ENCODE peak calls at places on chromosomes 13 and 19, in ten cellular contexts. T is GM12864, D is heart left ventricle, U is dorsolateral prefrontal cortex, X is esophagus muscularis mucosa, Q is left lung, G is HL-60, H is AG09309, K is endothelial cell, M is spleen. W is an unnamed sample.

GRCh38 chr19:5051619-5052018 is 82.7 kb downstream of the KDM4B start:
- DNase-seq in T (no peak), D (no peak), U (no peak), X (no peak), Q (no peak), G (no peak), H (no peak), K (no peak), M (no peak), W (no peak)

GRCh38 chr13:39451860-39452301 is 151.1 kb downstream of the LHFPL6 start:
- DNase-seq in T (peak; percentile 41), D (peak; percentile 63), U (no peak), X (no peak), Q (no peak), G (peak; percentile 83), H (no peak), K (peak; percentile 18), M (no peak), W (no peak)

GRCh38 chr13:113562085-113562749 is 22.3 kb upstream of the TFDP1 start:
- DNase-seq in T (no peak), D (peak; percentile 77), U (no peak), X (peak; percentile 92), Q (peak; percentile 61), G (peak; percentile 74), H (peak; percentile 17), K (peak; percentile 82), M (peak; percentile 82), W (peak; percentile 81)

GRCh38 chr13:102678339-102679122 is 16.3 kb downstream of the METTL21C start:
- DNase-seq in T (no peak), D (no peak), U (no peak), X (no peak), Q (no peak), G (no peak), H (no peak), K (no peak), M (no peak), W (no peak)

GRCh38 chr19:9348671-9349070 is 14.1 kb upstream of the ZNF177 start:
- DNase-seq in T (no peak), D (no peak), U (no peak), X (no peak), Q (peak; percentile 56), G (no peak), H (no peak), K (no peak), M (no peak), W (no peak)

GRCh38 chr19:45508931-45509691 is 1.8 kb downstream of the VASP start:
- DNase-seq in T (peak; percentile 46), D (peak; percentile 88), U (no peak), X (peak; percentile 96), Q (peak; percentile 94), G (peak; percentile 78), H (no peak), K (peak; percentile 78), M (peak; percentile 95), W (peak; percentile 90)

GRCh38 chr19:9791552-9792181 is 23.1 kb upstream of the ZNF846 start:
- DNase-seq in T (peak; percentile 76), D (peak; percentile 96), U (peak; percentile 91), X (peak; percentile 100), Q (peak; percentile 98), G (peak; percentile 45), H (peak; percentile 76), K (peak; percentile 91), M (peak; percentile 96), W (peak; percentile 91)

GRCh38 chr13:113411216-113412023 is 41.9 kb downstream of the ADPRHL1 start:
- DNase-seq in T (no peak), D (peak; percentile 90), U (no peak), X (no peak), Q (peak; percentile 54), G (no peak), H (peak; percentile 91), K (no peak), M (peak; percentile 53), W (no peak)

GRCh38 chr13:101209206-101209893 is 207.0 kb downstream of the NALCN start:
- DNase-seq in T (no peak), D (no peak), U (no peak), X (no peak), Q (no peak), G (no peak), H (no peak), K (no peak), M (no peak), W (no peak)

GRCh38 chr19:33134571-33135041 is 2.7 kb downstream of the WDR88 start:
- DNase-seq in T (no peak), D (no peak), U (no peak), X (no peak), Q (no peak), G (peak; percentile 28), H (no peak), K (no peak), M (no peak), W (peak; percentile 80)

GRCh38 chr19:58577581-58578429 is 4.7 kb upstream of the MZF1 start:
- DNase-seq in T (no peak), D (no peak), U (no peak), X (no peak), Q (peak; percentile 44), G (no peak), H (no peak), K (no peak), M (peak; percentile 64), W (no peak)

GRCh38 chr19:58573658-58574164 is 576 bp upstream of the MZF1 start:
- DNase-seq in T (no peak), D (no peak), U (no peak), X (no peak), Q (no peak), G (no peak), H (no peak), K (no peak), M (no peak), W (no peak)

GRCh38 chr19:58572818-58573657 is at the start of gene MZF1:
- DNase-seq in T (peak; percentile 100), D (peak; percentile 100), U (peak; percentile 100), X (peak; percentile 100), Q (peak; percentile 100), G (peak; percentile 100), H (peak; percentile 100), K (peak; percentile 98), M (peak; percentile 100), W (peak; percentile 96)

GRCh38 chr19:58578430-58578925 is 5.3 kb upstream of the MZF1 start:
- DNase-seq in T (no peak), D (no peak), U (no peak), X (no peak), Q (no peak), G (no peak), H (no peak), K (no peak), M (no peak), W (peak; percentile 42)

GRCh38 chr19:58575183-58576041 is 2.3 kb upstream of the MZF1 start:
- DNase-seq in T (peak; percentile 68), D (peak; percentile 95), U (peak; percentile 88), X (peak; percentile 97), Q (peak; percentile 96), G (peak; percentile 91), H (peak; percentile 49), K (peak; percentile 85), M (peak; percentile 97), W (peak; percentile 90)
- TF ChIP-seq CTCF in T (no peak), D (no peak), U (no peak), X (peak; percentile 24), Q (no peak), G (no peak), H (no peak), K (no peak), M (no peak), W (peak; percentile 14)

GRCh38 chr13:45466359-45466758 is 1.6 kb downstream of the COG3 start:
- DNase-seq in T (no peak), D (no peak), U (no peak), X (no peak), Q (no peak), G (no peak), H (no peak), K (no peak), M (no peak), W (no peak)

GRCh38 chr13:45464687-45465453 is at the start of gene COG3:
- DNase-seq in T (peak; percentile 97), D (peak; percentile 96), U (peak; percentile 93), X (peak; percentile 98), Q (peak; percentile 96), G (peak; percentile 97), H (peak; percentile 92), K (peak; percentile 84), M (peak; percentile 97), W (peak; percentile 96)

GRCh38 chr13:45468676-45469075 is 3.9 kb downstream of the COG3 start:
- DNase-seq in T (no peak), D (no peak), U (no peak), X (no peak), Q (no peak), G (no peak), H (no peak), K (no peak), M (no peak), W (no peak)

DNA sequence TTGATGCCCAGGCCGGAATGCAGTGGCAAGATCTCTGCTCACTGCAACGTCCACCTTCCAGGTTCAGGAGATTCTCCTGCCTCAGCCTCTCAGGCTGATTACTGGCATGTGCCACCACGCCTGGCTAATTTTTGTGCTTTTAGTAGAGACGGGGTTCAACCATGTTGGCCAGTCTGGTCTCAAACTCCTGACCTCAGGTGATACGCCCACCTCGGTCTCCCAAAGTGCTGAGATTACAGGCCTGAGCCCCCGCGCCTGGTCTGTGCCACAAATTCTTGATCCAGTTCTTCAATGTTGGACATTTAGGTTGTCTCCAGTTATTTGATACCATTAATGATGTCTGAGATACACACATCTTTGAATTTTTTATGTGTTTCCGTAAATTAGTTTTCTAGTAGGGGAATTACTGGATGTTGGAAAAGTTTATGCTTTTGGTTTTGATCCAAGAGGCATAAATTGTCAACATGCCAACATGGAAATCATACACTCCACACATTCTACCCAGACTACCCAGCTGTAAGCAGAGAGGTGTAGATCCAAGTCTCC is 525 bp upstream of the COG3 start:
- DNase-seq in T (no peak), D (no peak), U (no peak), X (no peak), Q (no peak), G (no peak), H (no peak), K (no peak), M (peak; percentile 80), W (no peak)
- TF ChIP-seq CTCF in T (peak; percentile 43), D (no peak), U (no peak), X (no peak), Q (no peak), G (no peak), H (peak; percentile 39), K (no peak), M (no peak), W (no peak)

GRCh38 chr19:36489139-36489919 is at the start of gene ZNF566:
- DNase-seq in T (peak; percentile 98), D (peak; percentile 93), U (peak; percentile 90), X (peak; percentile 97), Q (peak; percentile 91), G (peak; percentile 98), H (peak; percentile 91), K (peak; percentile 87), M (peak; percentile 96), W (peak; percentile 96)
- TF ChIP-seq CTCF in T (no peak), D (no peak), U (peak; percentile 7), X (peak; percentile 8), Q (no peak), G (no peak), H (no peak), K (no peak), M (no peak), W (no peak)

GRCh38 chr13:98103942-98104880 is 38.7 kb upstream of the FARP1 start:
- DNase-seq in T (no peak), D (no peak), U (no peak), X (no peak), Q (no peak), G (no peak), H (no peak), K (no peak), M (no peak), W (no peak)
- TF ChIP-seq CTCF in T (no peak), D (no peak), U (no peak), X (no peak), Q (no peak), G (no peak), H (peak; percentile 47), K (peak; percentile 21), M (no peak), W (no peak)